ENCODE peak calls at places on chromosomes 12 and 14, in nine cellular contexts. One of them, this sample, is unnamed.

GRCh38 chr12:20555771-20556170 is 139.4 kb upstream of the SLCO1C1 start:
- DNase-seq in body of pancreas: no peak
- DNase-seq in heart left ventricle: no peak
- DNase-seq in A549: no peak
- DNase-seq in HCT116: no peak
- DNase-seq in suprapubic skin: no peak
- DNase-seq in uterus: no peak
- DNase-seq in endothelial cell of umbilical vein: peak
- DNase-seq in stomach: no peak
- DNase-seq in this sample: no peak

GRCh38 chr12:30652034-30652696 is 43.5 kb downstream of the IPO8 start:
- DNase-seq in HCT116: no peak
- DNase-seq in suprapubic skin: no peak
- DNase-seq in body of pancreas: no peak
- DNase-seq in uterus: no peak
- DNase-seq in heart left ventricle: no peak
- DNase-seq in endothelial cell of umbilical vein: no peak
- DNase-seq in stomach: no peak
- DNase-seq in A549: no peak
- DNase-seq in this sample: no peak

GRCh38 chr12:50110762-50111416 is 1.1 kb upstream of the COX14 start:
- DNase-seq in HCT116: no peak
- DNase-seq in suprapubic skin: no peak
- DNase-seq in body of pancreas: peak
- DNase-seq in endothelial cell of umbilical vein: no peak
- DNase-seq in heart left ventricle: peak
- DNase-seq in A549: peak
- DNase-seq in uterus: peak
- DNase-seq in stomach: peak
- DNase-seq in this sample: peak

GRCh38 chr14:78836777-78837176 is 666.6 kb downstream of the NRXN3 start:
- DNase-seq in A549: peak
- DNase-seq in endothelial cell of umbilical vein: peak
- DNase-seq in stomach: peak
- DNase-seq in suprapubic skin: no peak
- DNase-seq in HCT116: peak
- DNase-seq in uterus: no peak
- DNase-seq in body of pancreas: peak
- DNase-seq in heart left ventricle: no peak
- DNase-seq in this sample: no peak

GRCh38 chr12:49094104-49094948 is at the start of gene DHH:
- DNase-seq in endothelial cell of umbilical vein: peak
- DNase-seq in body of pancreas: peak
- DNase-seq in suprapubic skin: no peak
- DNase-seq in HCT116: no peak
- DNase-seq in stomach: no peak
- DNase-seq in uterus: peak
- DNase-seq in heart left ventricle: peak
- DNase-seq in A549: no peak
- DNase-seq in this sample: peak

GRCh38 chr12:79006306-79006705 is 141.7 kb downstream of the SYT1 start:
- DNase-seq in body of pancreas: no peak
- DNase-seq in A549: peak
- DNase-seq in suprapubic skin: no peak
- DNase-seq in endothelial cell of umbilical vein: no peak
- DNase-seq in heart left ventricle: no peak
- DNase-seq in uterus: no peak
- DNase-seq in HCT116: peak
- DNase-seq in stomach: no peak
- DNase-seq in this sample: no peak

GRCh38 chr14:91947196-91948184 is at the start of gene FBLN5:
- DNase-seq in suprapubic skin: peak
- DNase-seq in stomach: peak
- DNase-seq in uterus: peak
- DNase-seq in A549: peak
- DNase-seq in endothelial cell of umbilical vein: peak
- DNase-seq in body of pancreas: peak
- DNase-seq in HCT116: no peak
- DNase-seq in heart left ventricle: peak
- DNase-seq in this sample: peak

GRCh38 chr12:57216931-57217871 is 607 bp downstream of the NXPH4 start:
- DNase-seq in suprapubic skin: no peak
- DNase-seq in HCT116: no peak
- DNase-seq in heart left ventricle: no peak
- DNase-seq in uterus: no peak
- DNase-seq in endothelial cell of umbilical vein: no peak
- DNase-seq in A549: no peak
- DNase-seq in body of pancreas: no peak
- DNase-seq in stomach: no peak
- DNase-seq in this sample: no peak

GRCh38 chr14:70907172-70907995 is at the start of gene PCNX1:
- DNase-seq in HCT116: peak
- DNase-seq in stomach: peak
- DNase-seq in uterus: peak
- DNase-seq in A549: peak
- DNase-seq in heart left ventricle: peak
- DNase-seq in suprapubic skin: peak
- DNase-seq in endothelial cell of umbilical vein: peak
- DNase-seq in body of pancreas: peak
- DNase-seq in this sample: peak

GRCh38 chr12:118357327-118358007 is 15.2 kb downstream of the TAOK3 start:
- DNase-seq in stomach: no peak
- DNase-seq in endothelial cell of umbilical vein: peak
- DNase-seq in suprapubic skin: no peak
- DNase-seq in A549: peak
- DNase-seq in heart left ventricle: peak
- DNase-seq in body of pancreas: peak
- DNase-seq in HCT116: peak
- DNase-seq in uterus: no peak
- DNase-seq in this sample: no peak

GRCh38 chr14:106377432-106377831 is 851.0 kb downstream of the TMEM121 start:
- DNase-seq in stomach: no peak
- DNase-seq in A549: no peak
- DNase-seq in heart left ventricle: no peak
- DNase-seq in endothelial cell of umbilical vein: no peak
- DNase-seq in suprapubic skin: no peak
- DNase-seq in HCT116: no peak
- DNase-seq in body of pancreas: no peak
- DNase-seq in uterus: no peak
- DNase-seq in this sample: no peak

GRCh38 chr12:19026035-19026434 is 103.5 kb upstream of the PLEKHA5 start:
- DNase-seq in heart left ventricle: no peak
- DNase-seq in body of pancreas: no peak
- DNase-seq in uterus: no peak
- DNase-seq in suprapubic skin: no peak
- DNase-seq in A549: no peak
- DNase-seq in stomach: no peak
- DNase-seq in endothelial cell of umbilical vein: no peak
- DNase-seq in HCT116: no peak
- DNase-seq in this sample: no peak

GRCh38 chr14:68644101-68644500 is 148.8 kb downstream of the ZFP36L1 start:
- DNase-seq in suprapubic skin: no peak
- DNase-seq in A549: no peak
- DNase-seq in heart left ventricle: no peak
- DNase-seq in body of pancreas: no peak
- DNase-seq in HCT116: no peak
- DNase-seq in uterus: no peak
- DNase-seq in endothelial cell of umbilical vein: no peak
- DNase-seq in stomach: no peak
- DNase-seq in this sample: no peak

GRCh38 chr14:61502459-61503093 is 181.2 kb downstream of the PRKCH start:
- DNase-seq in HCT116: no peak
- DNase-seq in stomach: no peak
- DNase-seq in endothelial cell of umbilical vein: peak
- DNase-seq in heart left ventricle: no peak
- DNase-seq in uterus: no peak
- DNase-seq in body of pancreas: no peak
- DNase-seq in A549: no peak
- DNase-seq in suprapubic skin: no peak
- DNase-seq in this sample: no peak
- H3K4me3 ChIP-seq in HCT116: no peak
- H3K4me3 ChIP-seq in stomach: no peak
- H3K4me3 ChIP-seq in endothelial cell of umbilical vein: no peak
- H3K4me3 ChIP-seq in heart left ventricle: no peak
- H3K4me3 ChIP-seq in uterus: no peak
- H3K4me3 ChIP-seq in body of pancreas: no peak
- H3K4me3 ChIP-seq in A549: no peak
- H3K4me3 ChIP-seq in suprapubic skin: no peak
- H3K4me3 ChIP-seq in this sample: no peak

DNA sequence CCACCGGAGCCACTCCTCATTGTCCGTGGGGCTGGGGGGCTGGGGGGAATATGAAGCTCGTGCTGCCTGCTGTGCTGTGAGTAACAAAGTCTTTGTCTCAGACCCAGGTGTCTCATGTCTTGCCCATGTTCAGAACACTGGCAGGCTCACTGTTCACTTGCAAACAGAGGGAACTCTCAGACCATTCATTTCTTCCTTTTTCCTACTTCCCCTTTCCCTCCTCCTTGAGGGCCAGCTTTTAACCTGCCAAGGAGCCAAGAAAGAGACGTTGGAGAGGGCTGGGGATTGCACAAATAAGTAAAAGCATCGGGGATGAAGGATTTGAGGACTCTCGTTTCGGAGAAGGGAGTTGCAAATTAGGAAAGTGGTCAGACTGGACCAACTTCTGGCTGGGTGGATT is 21.6 kb downstream of the GPR132 start:
- DNase-seq in HCT116: no peak
- DNase-seq in uterus: no peak
- DNase-seq in endothelial cell of umbilical vein: no peak
- DNase-seq in body of pancreas: no peak
- DNase-seq in A549: no peak
- DNase-seq in suprapubic skin: no peak
- DNase-seq in stomach: no peak
- DNase-seq in heart left ventricle: no peak
- DNase-seq in this sample: no peak
- TF ChIP-seq POLR2A in HCT116: no peak
- TF ChIP-seq POLR2A in uterus: no peak
- TF ChIP-seq POLR2A in endothelial cell of umbilical vein: no peak
- TF ChIP-seq POLR2A in body of pancreas: no peak
- TF ChIP-seq POLR2A in A549: no peak
- TF ChIP-seq POLR2A in suprapubic skin: no peak
- TF ChIP-seq POLR2A in stomach: no peak
- TF ChIP-seq POLR2A in heart left ventricle: no peak
- TF ChIP-seq POLR2A in this sample: no peak

GRCh38 chr14:98840076-98840475 is 431.9 kb downstream of the BCL11B start:
- DNase-seq in suprapubic skin: peak
- DNase-seq in stomach: no peak
- DNase-seq in uterus: no peak
- DNase-seq in body of pancreas: no peak
- DNase-seq in heart left ventricle: no peak
- DNase-seq in endothelial cell of umbilical vein: no peak
- DNase-seq in HCT116: no peak
- DNase-seq in A549: no peak
- DNase-seq in this sample: no peak

GRCh38 chr14:98835825-98836100 is 436.2 kb downstream of the BCL11B start:
- DNase-seq in uterus: no peak
- DNase-seq in suprapubic skin: peak
- DNase-seq in stomach: no peak
- DNase-seq in heart left ventricle: no peak
- DNase-seq in body of pancreas: no peak
- DNase-seq in A549: no peak
- DNase-seq in endothelial cell of umbilical vein: no peak
- DNase-seq in HCT116: no peak
- DNase-seq in this sample: no peak

GRCh38 chr14:98835051-98835824 is 436.8 kb downstream of the BCL11B start:
- DNase-seq in A549: no peak
- DNase-seq in heart left ventricle: no peak
- DNase-seq in suprapubic skin: peak
- DNase-seq in uterus: no peak
- DNase-seq in stomach: no peak
- DNase-seq in endothelial cell of umbilical vein: no peak
- DNase-seq in body of pancreas: no peak
- DNase-seq in HCT116: no peak
- DNase-seq in this sample: no peak

DNA sequence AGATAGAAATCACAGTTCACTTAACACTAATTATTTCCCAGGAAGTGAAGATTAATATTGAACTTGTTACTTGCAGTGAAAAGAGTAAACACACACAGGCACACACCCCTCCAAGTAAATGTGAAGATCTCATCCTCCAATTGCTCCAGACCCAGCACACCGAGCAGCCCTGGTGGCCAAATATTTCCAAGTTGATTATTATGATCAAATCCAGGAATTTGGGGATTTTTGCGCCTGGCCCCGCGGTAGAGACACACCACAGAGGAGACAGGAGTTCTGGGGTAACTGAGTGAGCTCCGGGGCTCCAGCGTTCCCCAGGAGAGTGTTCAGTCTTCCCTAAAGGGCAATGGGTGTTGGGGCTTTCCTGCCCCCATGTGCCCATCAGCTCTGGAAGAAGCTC is 431.5 kb downstream of the BCL11B start:
- DNase-seq in uterus: no peak
- DNase-seq in heart left ventricle: no peak
- DNase-seq in A549: no peak
- DNase-seq in HCT116: no peak
- DNase-seq in suprapubic skin: peak
- DNase-seq in body of pancreas: no peak
- DNase-seq in stomach: no peak
- DNase-seq in endothelial cell of umbilical vein: no peak
- DNase-seq in this sample: no peak
- H3K27ac ChIP-seq in uterus: no peak
- H3K27ac ChIP-seq in heart left ventricle: no peak
- H3K27ac ChIP-seq in A549: no peak
- H3K27ac ChIP-seq in HCT116: no peak
- H3K27ac ChIP-seq in suprapubic skin: no peak
- H3K27ac ChIP-seq in body of pancreas: no peak
- H3K27ac ChIP-seq in stomach: no peak
- H3K27ac ChIP-seq in endothelial cell of umbilical vein: no peak
- H3K27ac ChIP-seq in this sample: no peak

GRCh38 chr12:121786441-121786825 is 7.1 kb downstream of the RHOF start:
- DNase-seq in body of pancreas: peak
- DNase-seq in stomach: peak
- DNase-seq in suprapubic skin: no peak
- DNase-seq in endothelial cell of umbilical vein: peak
- DNase-seq in HCT116: peak
- DNase-seq in A549: peak
- DNase-seq in heart left ventricle: no peak
- DNase-seq in uterus: no peak
- DNase-seq in this sample: no peak

GRCh38 chr12:121789800-121790748 is 3.4 kb downstream of the RHOF start:
- DNase-seq in heart left ventricle: peak
- DNase-seq in body of pancreas: peak
- DNase-seq in uterus: no peak
- DNase-seq in A549: no peak
- DNase-seq in suprapubic skin: no peak
- DNase-seq in HCT116: no peak
- DNase-seq in stomach: peak
- DNase-seq in endothelial cell of umbilical vein: no peak
- DNase-seq in this sample: peak

GRCh38 chr12:121789233-121789781 is 4.2 kb downstream of the RHOF start:
- DNase-seq in body of pancreas: no peak
- DNase-seq in heart left ventricle: peak
- DNase-seq in HCT116: no peak
- DNase-seq in suprapubic skin: no peak
- DNase-seq in stomach: no peak
- DNase-seq in uterus: no peak
- DNase-seq in endothelial cell of umbilical vein: no peak
- DNase-seq in A549: no peak
- DNase-seq in this sample: peak

GRCh38 chr12:121787063-121787774 is 6.3 kb downstream of the RHOF start:
- DNase-seq in A549: peak
- DNase-seq in uterus: no peak
- DNase-seq in body of pancreas: no peak
- DNase-seq in heart left ventricle: no peak
- DNase-seq in suprapubic skin: no peak
- DNase-seq in HCT116: no peak
- DNase-seq in endothelial cell of umbilical vein: no peak
- DNase-seq in stomach: peak
- DNase-seq in this sample: peak

GRCh38 chr12:121788176-121788818 is 5.2 kb downstream of the RHOF start:
- DNase-seq in body of pancreas: no peak
- DNase-seq in suprapubic skin: no peak
- DNase-seq in stomach: no peak
- DNase-seq in uterus: no peak
- DNase-seq in A549: no peak
- DNase-seq in endothelial cell of umbilical vein: no peak
- DNase-seq in HCT116: no peak
- DNase-seq in heart left ventricle: no peak
- DNase-seq in this sample: no peak
- H3K4me3 ChIP-seq in body of pancreas: no peak
- H3K4me3 ChIP-seq in suprapubic skin: no peak
- H3K4me3 ChIP-seq in stomach: no peak
- H3K4me3 ChIP-seq in uterus: no peak
- H3K4me3 ChIP-seq in A549: no peak
- H3K4me3 ChIP-seq in endothelial cell of umbilical vein: no peak
- H3K4me3 ChIP-seq in HCT116: no peak
- H3K4me3 ChIP-seq in heart left ventricle: no peak
- H3K4me3 ChIP-seq in this sample: no peak